ENCODE peak calls at places on chromosomes 11 and 22, in four cellular contexts. T is K562, C is GM12878, G is HepG2. Y is an unnamed sample.

GRCh38 chr22:31451709-31452571 is 37.7 kb downstream of the EIF4ENIF1 start:
- DNase-seq in T (peak; percentile 13), G (peak; percentile 57), C (peak; percentile 15), Y (peak; percentile 62)

GRCh38 chr11:66617148-66617814 is 851 bp downstream of the RBM14 start:
- DNase-seq in T (no peak), G (no peak), C (no peak), Y (no peak)

GRCh38 chr11:69683764-69684333 is 8.7 kb upstream of the LTO1 start:
- DNase-seq in G (peak; percentile 80), C (no peak), T (peak; percentile 38), Y (no peak)

GRCh38 chr22:20656516-20656901 is 117.4 kb upstream of the SERPIND1 start:
- DNase-seq in G (no peak), T (no peak), C (no peak), Y (no peak)

GRCh38 chr11:62008177-62008576 is 40.7 kb upstream of the FTH1 start:
- DNase-seq in T (no peak), G (no peak), C (no peak), Y (no peak)

GRCh38 chr11:94851864-94852581 is 83.9 kb downstream of the AMOTL1 start:
- DNase-seq in G (no peak), T (no peak), C (no peak), Y (no peak)

GRCh38 chr11:31798057-31799035 is 12.8 kb downstream of the PAX6 start:
- DNase-seq in G (no peak), C (no peak), T (no peak), Y (no peak)

GRCh38 chr11:69598147-69598546 is 42.8 kb upstream of the CCND1 start:
- DNase-seq in G (no peak), C (no peak), T (no peak), Y (no peak)

GRCh38 chr11:26749927-26750326 is 28.1 kb upstream of the SLC5A12 start:
- DNase-seq in C (no peak), G (no peak), T (no peak), Y (no peak)

GRCh38 chr11:64095286-64095825 is 59.6 kb downstream of the FLRT1 start:
- DNase-seq in G (no peak), T (no peak), C (no peak), Y (no peak)

GRCh38 chr11:113045146-113045545 is 83.9 kb downstream of the NCAM1 start:
- DNase-seq in T (peak; percentile 6), G (no peak), C (no peak), Y (no peak)

GRCh38 chr11:70597006-70597555 is 198.8 kb downstream of the CTTN start:
- DNase-seq in C (no peak), G (no peak), T (no peak), Y (no peak)

GRCh38 chr11:95680169-95680929 is 109.2 kb downstream of the FAM76B start:
- DNase-seq in T (no peak), G (no peak), C (no peak), Y (no peak)

GRCh38 chr11:8206251-8207079 is 37.6 kb upstream of the RIC3 start:
- DNase-seq in C (no peak), T (peak; percentile 87), G (no peak), Y (no peak)

GRCh38 chr22:41564563-41564962 is 3.8 kb downstream of the CSDC2 start:
- DNase-seq in G (no peak), C (no peak), T (no peak), Y (no peak)

GRCh38 chr11:94563848-94564442 is 3.2 kb upstream of the PIWIL4 start:
- DNase-seq in C (no peak), G (no peak), T (no peak), Y (no peak)

GRCh38 chr22:19962246-19962908 is 20.8 kb upstream of the TXNRD2 start:
- DNase-seq in C (no peak), T (peak; percentile 97), G (peak; percentile 84), Y (peak; percentile 89)

GRCh38 chr11:117830072-117830471 is 5.5 kb upstream of the FXYD2 start:
- DNase-seq in T (no peak), G (no peak), C (no peak), Y (no peak)

GRCh38 chr11:62005231-62005661 is 37.8 kb upstream of the FTH1 start:
- DNase-seq in C (no peak), T (no peak), G (no peak), Y (no peak)

GRCh38 chr11:76698321-76699043 is 27.9 kb upstream of the LRRC32 start:
- DNase-seq in C (no peak), G (no peak), T (peak; percentile 53), Y (peak; percentile 32)

GRCh38 chr11:62664405-62665074 is 470 bp downstream of the C11orf98 start:
- DNase-seq in G (peak; percentile 64), T (peak; percentile 53), C (no peak), Y (no peak)

GRCh38 chr11:74306440-74307175 is 4.8 kb downstream of the P4HA3 start:
- DNase-seq in G (no peak), C (no peak), T (no peak), Y (no peak)

GRCh38 chr22:21832291-21833290 is 34.9 kb downstream of the MAPK1 start:
- DNase-seq in C (no peak), G (no peak), T (peak; percentile 74), Y (no peak)

GRCh38 chr11:117232911-117233409 is 489 bp downstream of the RNF214 start:
- DNase-seq in G (no peak), C (no peak), T (peak; percentile 61), Y (peak; percentile 48)

GRCh38 chr11:36312593-36312990 is 16.5 kb downstream of the PRR5L start:
- DNase-seq in G (no peak), T (no peak), C (no peak), Y (no peak)

GRCh38 chr11:9571766-9572120 is 1.7 kb upstream of the WEE1 start:
- DNase-seq in G (no peak), C (no peak), T (no peak), Y (no peak)

GRCh38 chr11:3104051-3104714 is 47.0 kb upstream of the CARS1 start:
- DNase-seq in T (no peak), C (no peak), G (no peak), Y (no peak)
- TF ChIP-seq FOXM1 in T (no peak), C (no peak), G (no peak), Y (no peak)

DNA sequence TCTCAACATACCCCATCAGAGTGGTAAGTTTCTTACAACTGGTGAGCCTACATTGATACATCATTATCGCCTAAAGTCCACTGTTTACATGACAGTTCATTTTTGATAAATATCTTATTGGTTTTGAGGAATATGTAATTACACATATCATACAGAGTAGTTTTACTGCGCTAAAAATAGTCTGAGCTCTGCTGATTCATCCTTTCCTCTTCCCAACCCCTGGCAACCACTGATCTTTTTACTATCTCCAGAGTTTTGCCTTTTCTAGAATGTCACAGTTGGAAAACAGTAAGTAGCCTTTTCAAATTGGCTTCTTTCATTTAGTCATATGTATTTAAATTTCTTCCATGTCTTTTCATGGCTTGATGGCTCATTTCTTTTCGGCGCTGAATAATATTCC is 112.8 kb downstream of the LARGE1 start:
- DNase-seq in G (no peak), T (no peak), C (no peak), Y (no peak)
- TF ChIP-seq FOXK2 in G (no peak), T (no peak), C (no peak), Y (no peak)

GRCh38 chr22:45866398-45867117 is 110.4 kb downstream of the WNT7B start:
- DNase-seq in C (no peak), T (no peak), G (no peak), Y (no peak)

GRCh38 chr22:45861259-45861658 is 115.7 kb downstream of the WNT7B start:
- DNase-seq in T (no peak), G (no peak), C (no peak), Y (no peak)

GRCh38 chr22:45864959-45865496 is 111.9 kb downstream of the WNT7B start:
- DNase-seq in G (no peak), T (no peak), C (no peak), Y (no peak)

GRCh38 chr22:45865561-45866397 is 111.2 kb downstream of the WNT7B start:
- DNase-seq in C (no peak), G (no peak), T (no peak), Y (no peak)

GRCh38 chr22:45863981-45864751 is 112.8 kb downstream of the WNT7B start:
- DNase-seq in C (no peak), G (peak; percentile 45), T (peak; percentile 67), Y (peak; percentile 77)
- TF ChIP-seq FOXM1 in C (no peak), G (no peak), T (no peak), Y (no peak)

GRCh38 chr22:37340331-37341262 is 58.3 kb downstream of the CYTH4 start:
- DNase-seq in C (no peak), T (no peak), G (no peak), Y (no peak)
- TF ChIP-seq FOXK2 in C (no peak), T (no peak), G (no peak), Y (no peak)

DNA sequence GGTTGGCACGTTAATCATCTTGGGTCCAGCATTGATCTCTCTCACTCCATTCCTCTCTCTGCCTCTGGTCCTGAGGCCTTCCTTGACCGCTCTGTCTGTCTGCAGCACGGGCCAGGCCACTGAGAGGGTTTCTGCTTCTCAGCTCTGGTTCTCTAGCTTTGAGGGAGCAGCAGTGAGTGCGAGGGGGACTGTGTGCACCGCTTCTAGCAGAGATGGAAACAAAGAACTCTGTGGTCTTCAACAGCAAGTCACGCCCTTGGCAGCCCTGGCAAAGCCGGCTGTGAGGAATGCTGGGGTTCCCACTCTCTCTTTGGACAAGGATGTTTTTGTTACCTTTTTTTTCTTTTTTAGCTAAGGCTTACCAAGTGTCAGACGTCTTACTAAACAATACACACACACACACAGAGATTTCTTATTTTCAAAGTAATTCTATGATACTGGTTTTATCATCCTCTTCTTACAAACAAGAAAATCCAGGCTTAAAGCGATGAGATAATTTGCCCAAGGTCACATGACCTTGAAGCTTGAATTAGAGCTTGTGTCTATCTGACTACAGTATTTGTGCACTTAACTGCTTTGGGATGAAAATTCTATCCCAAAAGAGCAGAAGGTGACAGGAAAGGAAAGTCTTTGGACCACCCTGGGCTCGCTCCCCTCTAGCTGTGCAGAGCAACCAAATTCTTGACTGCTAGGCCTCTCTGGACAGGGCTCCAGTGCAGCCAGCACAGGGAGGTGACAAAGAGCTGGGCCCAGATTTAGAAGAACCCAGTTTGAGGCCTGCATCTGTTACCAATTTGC is 293.2 kb downstream of the NTM start:
- DNase-seq in G (no peak), T (no peak), C (no peak), Y (no peak)
- TF ChIP-seq FOXM1 in G (no peak), T (no peak), C (no peak), Y (no peak)

GRCh38 chr11:56700242-56700918 is 1.5 kb downstream of the OR9G1 start:
- DNase-seq in C (no peak), T (no peak), G (no peak), Y (no peak)
- TF ChIP-seq FOXK2 in C (no peak), T (no peak), G (no peak), Y (no peak)

GRCh38 chr11:45654242-45654641 is 11.2 kb downstream of the CHST1 start:
- DNase-seq in C (no peak), G (no peak), T (no peak), Y (no peak)
- TF ChIP-seq FOXM1 in C (no peak), G (no peak), T (no peak), Y (no peak)

Y was measured in HEK293T.